ENCODE peak calls at places on chromosomes 5 and 9, in five cellular contexts. One of them, this sample, is unnamed.

GRCh38 chr5:132387649-132388117 is 18.2 kb downstream of the SLC22A5 start:
- DNase-seq in IMR-90: peak
- DNase-seq in mesendoderm: peak
- DNase-seq in H9: no peak
- DNase-seq in neuronal stem cell: no peak
- DNase-seq in this sample: no peak

GRCh38 chr9:134381262-134381661 is 55.0 kb downstream of the RXRA start:
- DNase-seq in IMR-90: no peak
- DNase-seq in mesendoderm: no peak
- DNase-seq in H9: no peak
- DNase-seq in neuronal stem cell: no peak
- DNase-seq in this sample: no peak

GRCh38 chr5:133531634-133532033 is 80.7 kb downstream of the FSTL4 start:
- DNase-seq in IMR-90: peak
- DNase-seq in mesendoderm: no peak
- DNase-seq in H9: no peak
- DNase-seq in neuronal stem cell: no peak
- DNase-seq in this sample: no peak

GRCh38 chr5:169970334-169970733 is 10.0 kb downstream of the INSYN2B start:
- DNase-seq in IMR-90: no peak
- DNase-seq in mesendoderm: no peak
- DNase-seq in H9: no peak
- DNase-seq in neuronal stem cell: no peak
- DNase-seq in this sample: no peak

GRCh38 chr9:134396258-134396742 is 70.0 kb downstream of the RXRA start:
- DNase-seq in IMR-90: no peak
- DNase-seq in mesendoderm: no peak
- DNase-seq in H9: no peak
- DNase-seq in neuronal stem cell: no peak
- DNase-seq in this sample: no peak

GRCh38 chr9:133164209-133164590 is 486 bp upstream of the GBGT1 start:
- DNase-seq in IMR-90: no peak
- DNase-seq in mesendoderm: no peak
- DNase-seq in H9: no peak
- DNase-seq in neuronal stem cell: no peak
- DNase-seq in this sample: no peak

GRCh38 chr9:108093773-108094675 is 604.5 kb upstream of the KLF4 start:
- DNase-seq in IMR-90: no peak
- DNase-seq in mesendoderm: no peak
- DNase-seq in H9: no peak
- DNase-seq in neuronal stem cell: no peak
- DNase-seq in this sample: no peak

GRCh38 chr5:107724642-107725041 is 53.9 kb upstream of the EFNA5 start:
- DNase-seq in IMR-90: no peak
- DNase-seq in mesendoderm: no peak
- DNase-seq in H9: peak
- DNase-seq in neuronal stem cell: no peak
- DNase-seq in this sample: no peak

GRCh38 chr5:31537349-31537748 is 5.2 kb downstream of the C5orf22 start:
- DNase-seq in IMR-90: no peak
- DNase-seq in mesendoderm: no peak
- DNase-seq in H9: no peak
- DNase-seq in neuronal stem cell: no peak
- DNase-seq in this sample: no peak

GRCh38 chr9:1200847-1201251 is 150.7 kb downstream of the DMRT2 start:
- DNase-seq in IMR-90: no peak
- DNase-seq in mesendoderm: no peak
- DNase-seq in H9: no peak
- DNase-seq in neuronal stem cell: no peak
- DNase-seq in this sample: no peak

GRCh38 chr9:76876098-76876497 is 29.8 kb downstream of the PRUNE2 start:
- DNase-seq in IMR-90: peak
- DNase-seq in mesendoderm: no peak
- DNase-seq in H9: no peak
- DNase-seq in neuronal stem cell: no peak
- DNase-seq in this sample: no peak

GRCh38 chr9:37010180-37010579 is 23.9 kb downstream of the PAX5 start:
- DNase-seq in IMR-90: no peak
- DNase-seq in mesendoderm: no peak
- DNase-seq in H9: no peak
- DNase-seq in neuronal stem cell: no peak
- DNase-seq in this sample: no peak

GRCh38 chr5:78799254-78800017 is 150.9 kb upstream of the LHFPL2 start:
- DNase-seq in IMR-90: peak
- DNase-seq in mesendoderm: no peak
- DNase-seq in H9: no peak
- DNase-seq in neuronal stem cell: no peak
- DNase-seq in this sample: no peak

GRCh38 chr5:64210866-64211265 is 45.2 kb downstream of the RNF180 start:
- DNase-seq in IMR-90: peak
- DNase-seq in mesendoderm: peak
- DNase-seq in H9: no peak
- DNase-seq in neuronal stem cell: no peak
- DNase-seq in this sample: no peak

GRCh38 chr9:35689351-35689600 is 449 bp downstream of the TPM2 start:
- DNase-seq in IMR-90: no peak
- DNase-seq in mesendoderm: no peak
- DNase-seq in H9: no peak
- DNase-seq in neuronal stem cell: no peak
- DNase-seq in this sample: no peak

GRCh38 chr5:39005566-39006232 is 68.5 kb downstream of the RICTOR start:
- DNase-seq in IMR-90: peak
- DNase-seq in mesendoderm: peak
- DNase-seq in H9: no peak
- DNase-seq in neuronal stem cell: no peak
- DNase-seq in this sample: no peak

GRCh38 chr5:149706158-149706557 is 24.0 kb upstream of the PPARGC1B start:
- DNase-seq in IMR-90: no peak
- DNase-seq in mesendoderm: no peak
- DNase-seq in H9: no peak
- DNase-seq in neuronal stem cell: no peak
- DNase-seq in this sample: no peak

GRCh38 chr9:90003046-90003355 is 398.2 kb downstream of the GADD45G start:
- DNase-seq in IMR-90: no peak
- DNase-seq in mesendoderm: no peak
- DNase-seq in H9: no peak
- DNase-seq in neuronal stem cell: no peak
- DNase-seq in this sample: no peak

GRCh38 chr9:88659126-88659525 is 124.1 kb downstream of the NXNL2 start:
- DNase-seq in IMR-90: no peak
- DNase-seq in mesendoderm: no peak
- DNase-seq in H9: no peak
- DNase-seq in neuronal stem cell: no peak
- DNase-seq in this sample: no peak

GRCh38 chr5:29942089-29942488 is 1251.4 kb upstream of the CDH6 start:
- DNase-seq in IMR-90: no peak
- DNase-seq in mesendoderm: no peak
- DNase-seq in H9: no peak
- DNase-seq in neuronal stem cell: no peak
- DNase-seq in this sample: no peak

GRCh38 chr5:134769206-134769605 is 10.6 kb downstream of the DDX46 start:
- DNase-seq in IMR-90: peak
- DNase-seq in mesendoderm: peak
- DNase-seq in H9: no peak
- DNase-seq in neuronal stem cell: no peak
- DNase-seq in this sample: no peak

DNA sequence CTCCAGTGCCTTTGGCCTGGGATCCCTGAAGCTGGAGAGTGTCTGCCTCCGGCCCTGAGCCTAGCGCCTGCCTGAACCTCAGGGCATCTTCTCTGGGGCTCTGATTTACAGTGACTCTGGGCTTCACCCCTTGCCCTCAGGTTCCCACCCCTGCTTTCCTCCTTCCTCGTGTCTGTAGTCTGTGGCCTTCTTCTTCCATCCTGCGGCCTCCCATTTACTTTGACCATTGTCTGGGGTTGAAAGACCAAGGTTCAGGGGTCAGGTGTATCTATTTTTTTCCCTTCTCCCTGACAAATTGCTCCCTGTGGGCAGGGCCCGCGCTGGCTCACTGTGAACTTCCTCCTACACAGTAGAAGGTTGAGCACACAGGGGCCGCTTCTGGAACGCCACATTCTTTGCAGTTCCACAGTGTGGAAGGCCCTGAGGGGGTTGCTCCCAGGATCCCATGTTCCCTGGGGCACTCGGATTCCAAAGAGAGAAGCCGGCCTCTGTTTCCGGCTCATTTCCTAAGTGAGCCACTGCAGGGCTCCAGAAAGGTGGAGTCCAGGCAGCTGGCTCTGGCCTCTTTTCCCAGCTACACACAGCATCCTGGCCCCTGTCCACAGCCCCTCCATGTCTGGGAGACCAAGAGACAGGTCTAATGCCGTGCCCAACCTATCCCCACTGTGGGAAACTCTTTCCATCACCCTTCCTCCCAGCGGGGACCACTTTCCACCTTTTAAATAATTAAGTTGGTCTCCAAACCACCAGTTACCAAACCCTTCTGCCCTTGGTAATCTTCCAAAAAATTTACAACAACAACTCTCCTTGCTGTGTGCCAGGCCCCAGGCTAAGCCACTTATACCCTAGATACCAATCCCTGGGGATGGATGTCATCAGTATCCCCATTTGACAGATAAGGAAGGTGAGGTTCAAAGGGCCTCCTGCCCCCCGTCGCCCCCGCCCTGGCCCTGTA is 140.3 kb upstream of the IER5L start:
- DNase-seq in IMR-90: no peak
- DNase-seq in mesendoderm: no peak
- DNase-seq in H9: peak
- DNase-seq in neuronal stem cell: no peak
- DNase-seq in this sample: no peak
- H3K4ac ChIP-seq in IMR-90: peak
- H3K4ac ChIP-seq in mesendoderm: no peak
- H3K4ac ChIP-seq in H9: no peak
- H3K4ac ChIP-seq in neuronal stem cell: no peak
- H3K4ac ChIP-seq in this sample: no peak

GRCh38 chr5:14217587-14217986 is 74.4 kb downstream of the TRIO start:
- DNase-seq in IMR-90: no peak
- DNase-seq in mesendoderm: no peak
- DNase-seq in H9: no peak
- DNase-seq in neuronal stem cell: no peak
- DNase-seq in this sample: no peak
- H3K4ac ChIP-seq in IMR-90: peak
- H3K4ac ChIP-seq in mesendoderm: no peak
- H3K4ac ChIP-seq in H9: no peak
- H3K4ac ChIP-seq in neuronal stem cell: no peak
- H3K4ac ChIP-seq in this sample: no peak

DNA sequence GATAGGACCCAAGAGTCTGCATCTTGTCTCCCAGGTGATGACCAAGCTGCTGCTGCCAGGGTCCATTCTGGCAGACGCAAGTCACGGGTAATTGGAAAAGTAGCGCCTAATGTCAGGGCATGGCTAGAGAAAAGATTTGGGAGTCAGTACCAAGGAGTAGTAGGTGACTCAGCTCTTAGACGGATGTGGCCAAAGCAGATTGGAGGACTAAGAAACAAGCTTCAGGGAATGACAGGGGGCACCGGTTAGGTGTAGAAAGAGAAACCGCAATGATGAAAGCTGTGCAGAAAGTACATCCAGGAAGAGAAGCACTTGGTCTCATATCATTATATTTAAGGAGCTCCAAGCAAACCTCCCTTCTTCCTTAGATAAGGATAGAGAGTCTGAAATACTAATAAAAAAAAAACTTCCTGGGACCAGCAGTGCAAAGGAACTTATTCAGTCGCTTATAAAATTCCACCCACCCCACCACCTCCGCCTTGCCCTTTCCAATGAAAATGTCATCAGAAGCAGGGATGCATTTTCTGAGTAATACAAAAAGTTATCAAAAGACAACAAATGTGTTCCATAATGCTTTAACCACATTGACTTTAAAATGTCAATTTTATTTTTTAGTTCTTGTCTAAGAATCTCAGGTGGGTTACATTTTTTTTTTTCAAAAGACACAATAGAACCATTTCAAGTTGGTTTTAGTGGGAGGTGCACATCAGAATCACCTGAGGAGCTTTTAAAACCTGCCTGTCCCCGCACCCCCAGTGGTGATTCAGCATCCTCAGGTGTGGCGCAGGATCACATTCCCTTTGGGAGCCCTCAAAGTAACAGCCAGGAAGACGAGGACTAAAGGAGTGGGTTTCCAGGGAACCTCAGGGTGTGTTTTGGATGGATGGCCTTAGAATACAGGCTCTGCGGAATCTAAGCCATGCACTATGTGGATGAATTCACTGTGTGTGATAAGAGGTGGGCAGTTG is 31.2 kb downstream of the PTPN3 start:
- DNase-seq in IMR-90: peak
- DNase-seq in mesendoderm: no peak
- DNase-seq in H9: no peak
- DNase-seq in neuronal stem cell: no peak
- DNase-seq in this sample: no peak
- H3K4ac ChIP-seq in IMR-90: no peak
- H3K4ac ChIP-seq in mesendoderm: no peak
- H3K4ac ChIP-seq in H9: no peak
- H3K4ac ChIP-seq in neuronal stem cell: no peak
- H3K4ac ChIP-seq in this sample: no peak

GRCh38 chr9:79023134-79023577 is 548.6 kb upstream of the TLE4 start:
- DNase-seq in IMR-90: peak
- DNase-seq in mesendoderm: peak
- DNase-seq in H9: no peak
- DNase-seq in neuronal stem cell: no peak
- DNase-seq in this sample: no peak

GRCh38 chr9:79021084-79021483 is 550.7 kb upstream of the TLE4 start:
- DNase-seq in IMR-90: no peak
- DNase-seq in mesendoderm: no peak
- DNase-seq in H9: no peak
- DNase-seq in neuronal stem cell: no peak
- DNase-seq in this sample: no peak

GRCh38 chr9:79028101-79028500 is 543.7 kb upstream of the TLE4 start:
- DNase-seq in IMR-90: peak
- DNase-seq in mesendoderm: no peak
- DNase-seq in H9: no peak
- DNase-seq in neuronal stem cell: no peak
- DNase-seq in this sample: no peak

DNA sequence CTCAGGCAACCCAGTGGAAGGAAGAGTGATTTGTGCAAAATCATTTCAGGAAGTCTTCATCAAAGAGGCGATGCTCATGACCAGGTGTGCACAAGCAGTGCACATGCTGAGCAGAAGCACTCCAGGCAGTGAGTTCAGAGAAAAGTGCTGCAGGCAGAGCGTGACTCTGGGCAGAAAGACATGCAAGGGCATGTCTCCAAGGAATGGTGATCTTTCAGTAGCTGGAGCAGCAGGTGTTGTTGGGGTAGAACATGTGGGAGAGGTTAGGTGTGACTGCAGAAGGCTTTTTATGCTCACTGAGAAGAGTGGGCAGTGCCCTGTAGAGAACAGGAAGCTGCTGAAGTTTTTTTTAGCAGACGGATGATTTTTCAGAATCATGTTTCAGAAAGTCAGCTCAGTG is 545.5 kb upstream of the TLE4 start:
- DNase-seq in IMR-90: no peak
- DNase-seq in mesendoderm: no peak
- DNase-seq in H9: peak
- DNase-seq in neuronal stem cell: no peak
- DNase-seq in this sample: no peak
- H3K4ac ChIP-seq in IMR-90: peak
- H3K4ac ChIP-seq in mesendoderm: no peak
- H3K4ac ChIP-seq in H9: no peak
- H3K4ac ChIP-seq in neuronal stem cell: no peak
- H3K4ac ChIP-seq in this sample: no peak